ENCODE peak calls at places on chromosome 13, in eight cellular contexts. One of them, this sample, is unnamed.

GRCh38 chr13:79741006-79741405 is 260.1 kb downstream of the NDFIP2 start:
- DNase-seq in activated T-cell treated with anti-CD3 and anti-CD28 coated beads, Interleukin-2, amount 50 U/mL, for 24 hours: no peak
- DNase-seq in H1: no peak
- DNase-seq in T follicular helper cell: no peak
- DNase-seq in amygdala: no peak
- DNase-seq in stromal cell of bone marrow: peak
- DNase-seq in cardiac fibroblast: peak
- DNase-seq in naive thymus-derived CD8-positive, alpha-beta T cell: no peak
- DNase-seq in this sample: no peak

GRCh38 chr13:40682449-40683240 is 16.2 kb upstream of the FOXO1 start:
- DNase-seq in activated T-cell treated with anti-CD3 and anti-CD28 coated beads, Interleukin-2, amount 50 U/mL, for 24 hours: no peak
- DNase-seq in H1: no peak
- DNase-seq in T follicular helper cell: no peak
- DNase-seq in amygdala: no peak
- DNase-seq in stromal cell of bone marrow: no peak
- DNase-seq in cardiac fibroblast: peak
- DNase-seq in naive thymus-derived CD8-positive, alpha-beta T cell: no peak
- DNase-seq in this sample: no peak

GRCh38 chr13:108573455-108573854 is 56.0 kb upstream of the MYO16 start:
- DNase-seq in activated T-cell treated with anti-CD3 and anti-CD28 coated beads, Interleukin-2, amount 50 U/mL, for 24 hours: no peak
- DNase-seq in H1: no peak
- DNase-seq in T follicular helper cell: no peak
- DNase-seq in amygdala: no peak
- DNase-seq in stromal cell of bone marrow: no peak
- DNase-seq in cardiac fibroblast: no peak
- DNase-seq in naive thymus-derived CD8-positive, alpha-beta T cell: no peak
- DNase-seq in this sample: no peak

GRCh38 chr13:73677041-73677589 is 457.1 kb downstream of the KLF12 start:
- DNase-seq in activated T-cell treated with anti-CD3 and anti-CD28 coated beads, Interleukin-2, amount 50 U/mL, for 24 hours: no peak
- DNase-seq in H1: no peak
- DNase-seq in T follicular helper cell: no peak
- DNase-seq in amygdala: no peak
- DNase-seq in stromal cell of bone marrow: no peak
- DNase-seq in cardiac fibroblast: peak
- DNase-seq in naive thymus-derived CD8-positive, alpha-beta T cell: no peak
- DNase-seq in this sample: no peak

GRCh38 chr13:51348069-51348967 is 8.8 kb downstream of the SERPINE3 start:
- DNase-seq in activated T-cell treated with anti-CD3 and anti-CD28 coated beads, Interleukin-2, amount 50 U/mL, for 24 hours: no peak
- DNase-seq in H1: no peak
- DNase-seq in T follicular helper cell: no peak
- DNase-seq in amygdala: no peak
- DNase-seq in stromal cell of bone marrow: no peak
- DNase-seq in cardiac fibroblast: no peak
- DNase-seq in naive thymus-derived CD8-positive, alpha-beta T cell: no peak
- DNase-seq in this sample: no peak

GRCh38 chr13:80884031-80884785 is 543.3 kb upstream of the SPRY2 start:
- DNase-seq in activated T-cell treated with anti-CD3 and anti-CD28 coated beads, Interleukin-2, amount 50 U/mL, for 24 hours: no peak
- DNase-seq in H1: no peak
- DNase-seq in T follicular helper cell: no peak
- DNase-seq in amygdala: no peak
- DNase-seq in stromal cell of bone marrow: no peak
- DNase-seq in cardiac fibroblast: no peak
- DNase-seq in naive thymus-derived CD8-positive, alpha-beta T cell: no peak
- DNase-seq in this sample: no peak

GRCh38 chr13:106390360-106390759 is 145.1 kb downstream of the EFNB2 start:
- DNase-seq in activated T-cell treated with anti-CD3 and anti-CD28 coated beads, Interleukin-2, amount 50 U/mL, for 24 hours: no peak
- DNase-seq in H1: no peak
- DNase-seq in T follicular helper cell: no peak
- DNase-seq in amygdala: no peak
- DNase-seq in stromal cell of bone marrow: no peak
- DNase-seq in cardiac fibroblast: no peak
- DNase-seq in naive thymus-derived CD8-positive, alpha-beta T cell: no peak
- DNase-seq in this sample: no peak

GRCh38 chr13:46992383-46992952 is 95.6 kb upstream of the HTR2A start:
- DNase-seq in activated T-cell treated with anti-CD3 and anti-CD28 coated beads, Interleukin-2, amount 50 U/mL, for 24 hours: no peak
- DNase-seq in H1: no peak
- DNase-seq in T follicular helper cell: no peak
- DNase-seq in amygdala: no peak
- DNase-seq in stromal cell of bone marrow: no peak
- DNase-seq in cardiac fibroblast: peak
- DNase-seq in naive thymus-derived CD8-positive, alpha-beta T cell: no peak
- DNase-seq in this sample: no peak

GRCh38 chr13:67554296-67554695 is 324.2 kb upstream of the PCDH9 start:
- DNase-seq in activated T-cell treated with anti-CD3 and anti-CD28 coated beads, Interleukin-2, amount 50 U/mL, for 24 hours: no peak
- DNase-seq in H1: no peak
- DNase-seq in T follicular helper cell: no peak
- DNase-seq in amygdala: no peak
- DNase-seq in stromal cell of bone marrow: no peak
- DNase-seq in cardiac fibroblast: no peak
- DNase-seq in naive thymus-derived CD8-positive, alpha-beta T cell: no peak
- DNase-seq in this sample: no peak

GRCh38 chr13:112168771-112169170 is 101.8 kb downstream of the SOX1 start:
- DNase-seq in activated T-cell treated with anti-CD3 and anti-CD28 coated beads, Interleukin-2, amount 50 U/mL, for 24 hours: no peak
- DNase-seq in H1: no peak
- DNase-seq in T follicular helper cell: no peak
- DNase-seq in amygdala: no peak
- DNase-seq in stromal cell of bone marrow: no peak
- DNase-seq in cardiac fibroblast: no peak
- DNase-seq in naive thymus-derived CD8-positive, alpha-beta T cell: no peak
- DNase-seq in this sample: no peak

GRCh38 chr13:49858183-49858856 is 65.8 kb upstream of the KPNA3 start:
- DNase-seq in activated T-cell treated with anti-CD3 and anti-CD28 coated beads, Interleukin-2, amount 50 U/mL, for 24 hours: no peak
- DNase-seq in H1: no peak
- DNase-seq in T follicular helper cell: no peak
- DNase-seq in amygdala: no peak
- DNase-seq in stromal cell of bone marrow: peak
- DNase-seq in cardiac fibroblast: peak
- DNase-seq in naive thymus-derived CD8-positive, alpha-beta T cell: no peak
- DNase-seq in this sample: no peak

This sample was measured in activated naive CD8-positive, alpha-beta T cell treated with anti-CD3 and anti-CD28 coated beads, Interleukin-2, amount 10 ng/mL, durations not matched to agents 7 days and 5 days.